ENCODE peak calls at places on chromosomes 7 and 10, in six cellular contexts. Q is epithelial cell of esophagus, Z is cardiac muscle cell, X is iPS-NIHi11, H is RKO, D is uterus. R is an unnamed sample.

GRCh38 chr10:80163741-80164341 is 31.3 kb downstream of the PLAC9 start:
- DNase-seq in H (no peak), X (no peak), Z (peak; percentile 51), D (no peak), Q (no peak), R (no peak)

GRCh38 chr10:103678104-103678526 is 177.3 kb downstream of the SH3PXD2A start:
- DNase-seq in Q (peak; percentile 68), X (no peak), D (peak; percentile 93), H (no peak), Z (peak; percentile 99), R (peak; percentile 97)

GRCh38 chr10:69760086-69760485 is 41.6 kb upstream of the COL13A1 start:
- DNase-seq in H (no peak), Z (no peak), X (no peak), Q (no peak), D (no peak), R (no peak)

GRCh38 chr10:42951486-42952251 is 125.2 kb upstream of the RET start:
- DNase-seq in H (no peak), D (no peak), Z (peak; percentile 40), Q (no peak), X (peak; percentile 74), R (peak; percentile 84)

GRCh38 chr7:124033807-124034753 is 1.2 kb upstream of the TMEM229A start:
- DNase-seq in H (no peak), X (no peak), Q (no peak), Z (no peak), D (no peak), R (no peak)

GRCh38 chr10:87072449-87072848 is 22.2 kb downstream of the GLUD1 start:
- DNase-seq in X (no peak), Q (no peak), Z (no peak), D (no peak), H (no peak), R (no peak)

GRCh38 chr10:21527634-21528451 is 2.4 kb upstream of the SKIDA1 start:
- DNase-seq in D (no peak), Q (no peak), Z (peak; percentile 54), H (peak; percentile 69), X (no peak), R (no peak)

GRCh38 chr7:140674899-140675701 is 2.4 kb downstream of the ADCK2 start:
- DNase-seq in X (peak; percentile 53), Q (peak; percentile 22), D (no peak), Z (peak; percentile 71), H (peak; percentile 90), R (no peak)

GRCh38 chr10:132591166-132591971 is 53.8 kb downstream of the INPP5A start:
- DNase-seq in H (no peak), D (no peak), Z (peak; percentile 68), X (peak; percentile 68), Q (peak; percentile 85), R (no peak)

GRCh38 chr7:73681031-73681430 is 2.2 kb downstream of the DNAJC30 start:
- DNase-seq in X (no peak), D (no peak), Z (peak; percentile 33), Q (peak; percentile 72), H (peak; percentile 90), R (no peak)

GRCh38 chr10:3734111-3734510 is 50.9 kb downstream of the KLF6 start:
- DNase-seq in Q (peak; percentile 38), Z (no peak), X (no peak), D (no peak), H (no peak), R (no peak)

GRCh38 chr10:5165738-5166137 is 19.2 kb downstream of the AKR1C8 start:
- DNase-seq in X (peak; percentile 17), D (no peak), Z (peak; percentile 18), Q (peak; percentile 20), H (no peak), R (no peak)

GRCh38 chr7:152886579-152887117 is 127.1 kb downstream of the ACTR3B start:
- DNase-seq in H (no peak), Z (no peak), Q (no peak), D (no peak), X (no peak), R (peak; percentile 43)